ENCODE peak calls at places on chromosomes 7 and 10, in eight cellular contexts. M is fibroblast of lung, N is renal cortical epithelial cell, F is neuronal stem cell, I is cardiac muscle cell, U is D341Med, C is pons, B is GM12891. Y is an unnamed sample.
A peak's percentile ranks its signal among the peaks of the same experiment; 100 is the strongest.

GRCh38 chr7:156429514-156429913 is 211.1 kb upstream of the RNF32 start:
- DNase-seq in N (no peak), M (no peak), U (no peak), I (no peak), F (no peak), B (no peak), C (no peak), Y (no peak)

GRCh38 chr7:151745090-151745638 is 131.8 kb downstream of the PRKAG2 start:
- DNase-seq in B (no peak), C (no peak), M (peak; percentile 90), F (no peak), N (peak; percentile 97), I (peak; percentile 66), U (no peak), Y (peak; percentile 54)

GRCh38 chr10:122140477-122140902 is 130.6 kb upstream of the BTBD16 start:
- DNase-seq in I (peak; percentile 44), N (peak; percentile 87), F (no peak), U (no peak), C (no peak), B (no peak), M (peak; percentile 59), Y (no peak)

GRCh38 chr7:87797798-87798403 is 78.3 kb downstream of the SLC25A40 start:
- DNase-seq in N (peak; percentile 81), C (peak; percentile 69), F (peak; percentile 32), U (peak; percentile 56), M (peak; percentile 33), I (peak; percentile 70), B (peak; percentile 5), Y (peak; percentile 83)

GRCh38 chr10:125343118-125343752 is 182.9 kb upstream of the CTBP2 start:
- DNase-seq in U (no peak), N (peak; percentile 18), B (no peak), C (peak; percentile 3), M (peak; percentile 16), I (peak; percentile 29), F (peak; percentile 3), Y (peak; percentile 62)

GRCh38 chr7:111499027-111499426 is 63.3 kb downstream of the IMMP2L start:
- DNase-seq in B (no peak), I (peak; percentile 27), C (no peak), F (no peak), M (peak; percentile 83), U (no peak), N (peak; percentile 89), Y (no peak)

GRCh38 chr10:1327759-1328158 is 271.6 kb downstream of the WDR37 start:
- DNase-seq in N (no peak), I (no peak), M (no peak), B (no peak), F (no peak), U (no peak), C (no peak), Y (no peak)

GRCh38 chr10:103958996-103959395 is 7.9 kb upstream of the SLK start:
- DNase-seq in F (no peak), C (no peak), M (peak; percentile 21), U (no peak), I (peak; percentile 56), B (no peak), N (no peak), Y (no peak)

GRCh38 chr7:142583424-142583823 is 165.8 kb upstream of the PRSS1 start:
- DNase-seq in C (no peak), U (peak; percentile 43), N (peak; percentile 96), F (no peak), I (peak; percentile 58), B (no peak), M (peak; percentile 87), Y (no peak)

GRCh38 chr7:93249749-93250148 is 17.6 kb downstream of the VPS50 start:
- DNase-seq in C (no peak), M (peak; percentile 59), F (no peak), I (peak; percentile 81), U (no peak), N (peak; percentile 26), B (no peak), Y (no peak)

GRCh38 chr10:44908071-44908709 is 2.9 kb upstream of the TMEM72 start:
- DNase-seq in M (peak; percentile 20), F (no peak), C (no peak), B (no peak), U (no peak), N (peak; percentile 84), I (peak; percentile 87), Y (no peak)

GRCh38 chr7:43761382-43761781 is 2.9 kb downstream of the BLVRA start:
- DNase-seq in N (no peak), C (no peak), F (no peak), M (no peak), I (no peak), B (no peak), U (no peak), Y (no peak)

GRCh38 chr10:329361-330099 is 194.3 kb downstream of the ZMYND11 start:
- DNase-seq in U (no peak), I (peak; percentile 96), B (no peak), C (peak; percentile 90), N (peak; percentile 92), F (no peak), M (peak; percentile 96), Y (peak; percentile 45)

GRCh38 chr10:104577171-104577570 is 63.9 kb upstream of the SORCS3 start:
- DNase-seq in U (no peak), N (peak; percentile 52), B (no peak), M (no peak), F (no peak), I (no peak), C (no peak), Y (no peak)

GRCh38 chr7:116950889-116951351 is 2.4 kb upstream of the ST7 start:
- DNase-seq in I (no peak), C (no peak), M (peak; percentile 45), U (no peak), B (no peak), F (no peak), N (no peak), Y (no peak)

GRCh38 chr7:129588268-129588667 is 23.3 kb upstream of the NRF1 start:
- DNase-seq in M (no peak), B (no peak), U (no peak), I (no peak), C (no peak), F (no peak), N (no peak), Y (no peak)

GRCh38 chr7:95772298-95772770 is at the start of gene DYNC1I1:
- DNase-seq in N (peak; percentile 25), I (peak; percentile 72), U (peak; percentile 78), C (peak; percentile 67), B (peak; percentile 51), M (peak; percentile 69), F (peak; percentile 55), Y (no peak)

GRCh38 chr10:88810196-88810961 is 7.8 kb downstream of the LIPM start:
- DNase-seq in B (no peak), M (peak; percentile 69), C (peak; percentile 44), U (peak; percentile 43), N (peak; percentile 80), I (peak; percentile 82), F (peak; percentile 24), Y (peak; percentile 68)

GRCh38 chr7:85529197-85529596 is 342.3 kb upstream of the SEMA3D start:
- DNase-seq in F (no peak), C (no peak), N (peak; percentile 27), I (peak; percentile 84), M (peak; percentile 71), B (no peak), U (no peak), Y (no peak)

GRCh38 chr7:25950488-25951413 is 201.2 kb upstream of the NFE2L3 start:
- DNase-seq in F (peak; percentile 91), B (peak; percentile 91), M (peak; percentile 52), I (peak; percentile 95), C (peak; percentile 24), U (peak; percentile 90), N (peak; percentile 40), Y (peak; percentile 96)

GRCh38 chr10:43436291-43437140 is at the start of gene ZNF487:
- DNase-seq in I (peak; percentile 93), B (peak; percentile 92), F (peak; percentile 86), C (peak; percentile 87), M (peak; percentile 86), N (peak; percentile 76), U (peak; percentile 97), Y (peak; percentile 95)

GRCh38 chr10:89502556-89502955 is 32.8 kb downstream of the SLC16A12 start:
- DNase-seq in F (no peak), C (no peak), U (no peak), N (no peak), I (peak; percentile 77), M (peak; percentile 70), B (no peak), Y (no peak)

GRCh38 chr7:47153076-47153475 is 428.8 kb downstream of the TNS3 start:
- DNase-seq in N (peak; percentile 98), C (peak; percentile 17), F (no peak), B (no peak), I (peak; percentile 94), M (peak; percentile 91), U (no peak), Y (no peak)

GRCh38 chr10:34102237-34102673 is 712.8 kb downstream of the PARD3 start:
- DNase-seq in I (peak; percentile 81), B (no peak), N (no peak), C (no peak), U (no peak), M (peak; percentile 50), F (no peak), Y (no peak)

GRCh38 chr7:125057974-125058373 is 128.3 kb upstream of the POT1 start:
- DNase-seq in M (no peak), B (no peak), N (no peak), F (no peak), I (no peak), C (no peak), U (no peak), Y (no peak)

GRCh38 chr7:156022483-156023459 is 210.5 kb upstream of the SHH start:
- DNase-seq in B (no peak), F (no peak), I (no peak), N (no peak), U (no peak), C (no peak), M (no peak), Y (no peak)

Y was measured in Karpas-422.